ENCODE peak calls at places on chromosomes 4 and X, in ten cellular contexts. E is hepatocyte; J is WERI-Rb-1; B is adrenal gland; A is GM23248; O is astrocyte; U is endodermal cell; P is tibial nerve; D is CD8-positive, alpha-beta memory T cell; Q is left ventricle myocardium inferior. H is an unnamed sample. For H3K36me3, the result is how much of the 10 kb centered on the place peaks cover.

GRCh38 chr4:169042608-169043007 is 32.6 kb upstream of the CBR4 start:
- DNase-seq in E (no peak), J (no peak), B (no peak), A (no peak), O (no peak), U (no peak), P (no peak), D (no peak), Q (no peak), H (no peak)

GRCh38 chr4:142615324-142615665 is 230.8 kb downstream of the INPP4B start:
- DNase-seq in E (peak), J (no peak), B (no peak), A (peak), O (peak), U (no peak), P (no peak), D (no peak), Q (no peak), H (no peak)

GRCh38 chr4:147101678-147102077 is 156.0 kb upstream of the TTC29 start:
- DNase-seq in E (no peak), J (no peak), B (no peak), A (no peak), O (no peak), U (no peak), P (no peak), D (no peak), Q (no peak), H (no peak)

GRCh38 chrX:6813836-6814370 is 279.0 kb upstream of the VCX3A start:
- DNase-seq in E (no peak), J (no peak), B (no peak), A (no peak), O (no peak), U (peak), P (no peak), D (no peak), Q (no peak), H (no peak)

GRCh38 chr4:154686838-154687237 is 57.0 kb upstream of the LRAT start:
- DNase-seq in E (no peak), J (no peak), B (no peak), A (peak), O (no peak), U (no peak), P (no peak), D (no peak), Q (no peak), H (no peak)

GRCh38 chr4:186067757-186068385 is 1.1 kb upstream of the TLR3 start:
- DNase-seq in E (peak), J (peak), B (peak), A (peak), O (peak), U (peak), P (peak), D (peak), Q (peak), H (peak)

GRCh38 chrX:10048076-10048475 is 80.9 kb downstream of the CLDN34 start:
- DNase-seq in E (no peak), J (no peak), B (no peak), A (peak), O (no peak), U (peak), P (no peak), D (no peak), Q (no peak), H (no peak)

GRCh38 chr4:124265701-124266100 is 446.8 kb downstream of the ANKRD50 start:
- DNase-seq in E (no peak), J (no peak), B (no peak), A (peak), O (peak), U (no peak), P (no peak), D (no peak), Q (no peak), H (no peak)

GRCh38 chr4:609400-610050 is 15.8 kb upstream of the PDE6B start:
- DNase-seq in E (no peak), J (no peak), B (no peak), A (no peak), O (no peak), U (peak), P (no peak), D (peak), Q (no peak), H (no peak)

GRCh38 chr4:610411-611261 is 14.7 kb upstream of the PDE6B start:
- DNase-seq in E (peak), J (no peak), B (no peak), A (peak), O (peak), U (peak), P (no peak), D (peak), Q (peak), H (no peak)

GRCh38 chr4:612052-612748 is 13.2 kb upstream of the PDE6B start:
- DNase-seq in E (no peak), J (no peak), B (no peak), A (no peak), O (no peak), U (peak), P (peak), D (peak), Q (peak), H (no peak)

GRCh38 chr4:612749-613125 is 12.6 kb upstream of the PDE6B start:
- DNase-seq in E (no peak), J (no peak), B (no peak), A (no peak), O (no peak), U (peak), P (no peak), D (peak), Q (peak), H (no peak)

GRCh38 chr4:613126-613525 is 12.2 kb upstream of the PDE6B start:
- DNase-seq in E (no peak), J (no peak), B (no peak), A (no peak), O (no peak), U (no peak), P (no peak), D (peak), Q (no peak), H (no peak)
- H3K36me3 ChIP-seq in E (under half), J (under half), B (under half), A (under half), O (under half), U (under half), P (under half), D (under half), Q (under half), H (under half)

GRCh38 chr4:2696423-2696822 is 59.7 kb downstream of the TNIP2 start:
- DNase-seq in E (no peak), J (no peak), B (no peak), A (no peak), O (no peak), U (no peak), P (no peak), D (no peak), Q (no peak), H (no peak)
- H3K4me3 ChIP-seq in E (no peak), J (no peak), B (no peak), A (no peak), O (no peak), U (no peak), P (no peak), D (no peak), Q (no peak), H (no peak)

DNA sequence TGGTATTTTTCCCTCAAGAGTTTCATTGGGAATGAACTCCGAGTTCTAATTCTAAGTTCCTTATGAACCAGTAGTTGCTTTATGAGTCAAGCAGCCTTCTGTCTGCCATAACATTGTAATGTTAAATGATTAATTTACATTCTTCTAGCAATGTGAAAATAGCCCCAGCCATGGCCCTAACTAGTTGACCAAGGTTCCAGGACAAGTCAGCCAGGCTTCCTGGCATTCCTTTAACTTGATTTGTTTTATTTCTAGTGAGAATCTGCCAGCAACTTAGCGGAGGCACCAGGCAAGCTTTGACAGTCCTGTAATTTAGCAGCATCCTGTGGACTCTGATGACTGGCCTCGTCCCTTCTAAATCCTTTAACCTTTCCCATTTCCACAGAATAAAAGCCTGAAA is 69.0 kb downstream of the GLRA2 start:
- DNase-seq in E (no peak), J (no peak), B (no peak), A (peak), O (peak), U (no peak), P (no peak), D (no peak), Q (no peak), H (no peak)
- H3K27ac ChIP-seq in E (no peak), J (no peak), B (no peak), A (no peak), O (no peak), U (no peak), P (no peak), D (no peak), Q (no peak), H (no peak)

DNA sequence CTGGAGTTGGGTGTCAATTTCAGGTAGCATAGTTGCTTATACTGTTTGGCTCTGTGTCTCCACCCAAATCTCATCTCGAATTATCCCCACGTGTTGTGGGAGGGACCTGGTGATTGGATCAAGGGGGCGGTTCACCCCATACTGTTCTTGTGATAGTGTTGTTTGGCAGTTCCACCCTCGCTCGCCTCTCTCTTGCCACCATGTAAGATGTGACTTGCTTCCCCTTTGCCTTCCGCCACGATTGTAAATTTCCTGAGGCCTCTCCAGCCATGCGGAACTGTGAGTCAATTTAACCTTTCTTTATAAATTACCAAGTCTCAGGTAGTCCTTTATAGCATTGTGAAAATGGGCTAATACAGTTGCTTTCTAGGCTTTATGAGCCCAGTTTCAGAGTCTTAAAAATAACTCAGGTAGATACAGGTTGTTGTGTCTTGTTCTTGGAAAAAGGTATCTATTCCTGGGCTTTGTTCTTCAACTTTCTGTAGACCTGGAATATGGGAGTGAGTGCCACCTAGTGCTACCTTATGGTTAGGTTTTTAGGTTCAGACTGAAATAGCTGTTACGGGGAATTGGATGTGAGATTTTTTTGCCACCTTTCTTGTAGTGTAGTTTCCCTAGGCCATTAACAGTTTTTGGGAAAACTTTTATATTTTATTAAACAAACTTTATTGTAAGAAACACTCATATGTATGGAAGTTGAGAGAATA is 15.6 kb downstream of the PGK1 start:
- DNase-seq in E (no peak), J (no peak), B (no peak), A (no peak), O (no peak), U (no peak), P (no peak), D (no peak), Q (no peak), H (no peak)
- H3K36me3 ChIP-seq in E (under half), J (under half), B (under half), A (half or more), O (under half), U (half or more), P (under half), D (half or more), Q (half or more), H (under half)

GRCh38 chrX:150088042-150088441 is 149.8 kb upstream of the EOLA2 start:
- DNase-seq in E (no peak), J (no peak), B (no peak), A (no peak), O (no peak), U (no peak), P (no peak), D (no peak), Q (no peak), H (no peak)
- H3K4me3 ChIP-seq in E (no peak), J (no peak), B (no peak), A (no peak), O (no peak), U (no peak), P (no peak), D (no peak), Q (no peak), H (no peak)

DNA sequence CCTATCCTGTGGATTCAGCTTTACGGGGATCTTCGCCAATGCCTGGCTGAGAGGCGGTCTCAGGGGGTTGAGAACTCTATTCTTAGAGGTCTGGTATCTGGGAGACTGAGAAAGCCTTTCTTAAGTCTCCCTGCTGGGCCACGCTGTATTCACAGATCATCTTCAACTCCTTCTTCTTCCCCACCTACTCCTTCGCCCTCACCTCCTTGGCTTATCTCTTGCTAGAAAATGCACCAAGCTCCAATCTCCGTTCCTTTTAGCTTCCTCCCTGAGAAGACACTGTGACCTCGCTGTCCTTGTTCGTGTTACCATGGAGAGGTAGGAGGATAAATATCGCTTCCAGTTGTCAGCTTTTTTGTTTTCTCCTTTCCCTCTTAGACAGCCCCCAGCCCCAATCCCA is 450 bp upstream of the KLF8 start:
- DNase-seq in E (no peak), J (no peak), B (no peak), A (no peak), O (no peak), U (peak), P (no peak), D (no peak), Q (no peak), H (no peak)
- H3K27ac ChIP-seq in E (no peak), J (no peak), B (no peak), A (no peak), O (no peak), U (no peak), P (peak), D (no peak), Q (peak), H (no peak)

DNA sequence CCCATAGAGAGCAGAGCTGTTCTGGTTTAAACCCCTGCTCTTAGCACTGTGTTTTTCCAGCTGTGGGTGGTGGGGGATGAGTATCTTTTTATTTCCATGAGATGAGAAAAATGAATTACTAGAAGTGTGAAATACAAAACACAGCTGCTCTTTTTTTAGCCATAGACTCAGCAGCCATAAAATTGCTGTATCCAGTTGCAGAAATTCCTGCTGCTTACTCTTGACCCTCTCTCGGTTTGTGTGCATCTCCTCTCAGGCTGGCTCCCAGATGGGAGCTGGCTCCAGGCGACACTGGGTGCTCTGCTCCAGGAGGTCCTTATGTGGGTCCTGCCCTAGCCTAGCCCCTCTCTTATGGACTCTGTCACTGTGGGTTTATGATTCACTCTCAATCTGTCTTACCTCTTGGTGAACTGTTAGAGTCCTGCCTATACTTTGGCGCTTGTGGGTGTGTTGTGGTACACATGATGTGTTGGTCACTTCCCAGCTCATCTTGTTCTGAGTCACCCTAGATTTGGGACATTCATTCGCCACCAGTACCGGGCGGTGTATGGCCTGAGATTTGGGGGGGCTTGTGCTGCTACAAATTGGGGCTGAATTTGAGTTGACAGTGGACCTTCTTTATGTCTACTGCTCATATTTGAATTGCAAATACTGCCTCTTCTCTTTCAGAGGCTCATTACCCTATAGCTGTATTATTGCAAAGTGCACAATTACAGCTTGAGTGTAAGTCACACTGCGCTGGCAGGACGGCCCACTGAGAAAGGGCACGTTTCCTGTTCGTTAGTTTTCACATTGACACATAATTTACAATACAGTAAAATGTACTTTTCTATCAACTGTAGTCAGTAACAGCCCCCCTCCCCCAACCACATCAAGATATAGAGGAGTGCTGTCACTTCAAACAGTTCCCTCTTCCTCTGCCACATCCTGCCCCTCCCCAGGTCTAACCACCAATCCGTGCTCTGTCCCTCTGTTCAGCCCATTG is 46.9 kb upstream of the MSANTD1 start:
- DNase-seq in E (no peak), J (no peak), B (no peak), A (peak), O (peak), U (peak), P (no peak), D (peak), Q (no peak), H (no peak)
- H3K36me3 ChIP-seq in E (under half), J (half or more), B (under half), A (under half), O (under half), U (half or more), P (under half), D (under half), Q (under half), H (under half)

GRCh38 chr4:170491981-170492380 is 402.2 kb upstream of the AADAT start:
- DNase-seq in E (no peak), J (no peak), B (no peak), A (no peak), O (no peak), U (no peak), P (no peak), D (no peak), Q (no peak), H (no peak)
- H3K4me3 ChIP-seq in E (no peak), J (no peak), B (no peak), A (no peak), O (no peak), U (no peak), P (no peak), D (no peak), Q (no peak), H (no peak)

DNA sequence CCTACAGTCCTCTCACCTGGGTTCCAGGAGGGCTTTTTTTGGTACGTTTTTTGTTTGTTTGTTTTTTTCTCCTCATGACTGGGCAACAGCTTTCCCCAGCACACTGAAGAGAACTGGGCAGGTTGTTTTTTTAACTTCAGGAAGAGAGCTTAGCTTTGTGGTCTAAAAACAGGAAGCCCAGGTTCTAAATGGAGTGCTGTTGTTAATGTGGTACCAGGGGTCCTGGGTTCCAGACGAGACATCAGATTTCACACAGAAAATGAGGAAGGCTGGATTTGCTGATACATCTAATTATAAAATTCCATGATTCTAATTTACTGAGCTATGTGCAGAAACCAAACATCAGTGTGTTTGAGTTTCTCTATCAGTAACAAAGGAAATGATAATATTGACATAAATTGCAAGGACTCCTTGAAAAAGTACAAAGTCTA is 4.2 kb downstream of the MYOZ2 start:
- DNase-seq in E (no peak), J (no peak), B (no peak), A (no peak), O (no peak), U (no peak), P (no peak), D (no peak), Q (no peak), H (no peak)
- H3K27ac ChIP-seq in E (peak), J (no peak), B (no peak), A (no peak), O (no peak), U (no peak), P (no peak), D (no peak), Q (peak), H (no peak)

H was measured in lung.